ENCODE peak calls at places on chromosomes 5 and 9, in seven cellular contexts. One of them, this sample, is unnamed.
A peak's percentile ranks its signal among the peaks of the same experiment; 100 is the strongest.

GRCh38 chr5:106397700-106398099 is 1273.0 kb downstream of the EFNA5 start:
- DNase-seq in H4: peak; percentile 69
- DNase-seq in Ammon's horn: no peak
- DNase-seq in effector memory CD4-positive, alpha-beta T cell: no peak
- DNase-seq in suprapubic skin: no peak
- DNase-seq in cerebellum: no peak
- DNase-seq in COLO829: peak; percentile 40
- DNase-seq in this sample: peak; percentile 100

GRCh38 chr5:76787237-76787636 is 31.6 kb upstream of the F2RL1 start:
- DNase-seq in suprapubic skin: no peak
- DNase-seq in effector memory CD4-positive, alpha-beta T cell: no peak
- DNase-seq in COLO829: no peak
- DNase-seq in Ammon's horn: no peak
- DNase-seq in H4: peak; percentile 57
- DNase-seq in cerebellum: no peak
- DNase-seq in this sample: no peak

GRCh38 chr5:60183881-60184280 is 290.4 kb upstream of the PDE4D start:
- DNase-seq in cerebellum: no peak
- DNase-seq in Ammon's horn: no peak
- DNase-seq in H4: no peak
- DNase-seq in effector memory CD4-positive, alpha-beta T cell: no peak
- DNase-seq in suprapubic skin: no peak
- DNase-seq in COLO829: no peak
- DNase-seq in this sample: no peak

GRCh38 chr9:133453651-133454050 is 6.1 kb upstream of the CACFD1 start:
- DNase-seq in H4: no peak
- DNase-seq in COLO829: no peak
- DNase-seq in suprapubic skin: no peak
- DNase-seq in effector memory CD4-positive, alpha-beta T cell: no peak
- DNase-seq in Ammon's horn: peak; percentile 46
- DNase-seq in cerebellum: no peak
- DNase-seq in this sample: no peak

GRCh38 chr5:123178693-123179092 is 89.7 kb downstream of the PRDM6 start:
- DNase-seq in COLO829: no peak
- DNase-seq in cerebellum: no peak
- DNase-seq in effector memory CD4-positive, alpha-beta T cell: no peak
- DNase-seq in Ammon's horn: no peak
- DNase-seq in suprapubic skin: no peak
- DNase-seq in H4: no peak
- DNase-seq in this sample: no peak

GRCh38 chr5:138495351-138495750 is 30.1 kb downstream of the EGR1 start:
- DNase-seq in effector memory CD4-positive, alpha-beta T cell: no peak
- DNase-seq in H4: no peak
- DNase-seq in cerebellum: no peak
- DNase-seq in COLO829: no peak
- DNase-seq in Ammon's horn: no peak
- DNase-seq in suprapubic skin: no peak
- DNase-seq in this sample: no peak

GRCh38 chr9:33331411-33331891 is 41.1 kb downstream of the NFX1 start:
- DNase-seq in cerebellum: no peak
- DNase-seq in suprapubic skin: no peak
- DNase-seq in Ammon's horn: peak; percentile 25
- DNase-seq in H4: no peak
- DNase-seq in effector memory CD4-positive, alpha-beta T cell: no peak
- DNase-seq in COLO829: no peak
- DNase-seq in this sample: no peak

GRCh38 chr5:14019768-14020167 is 75.3 kb upstream of the DNAH5 start:
- DNase-seq in suprapubic skin: no peak
- DNase-seq in cerebellum: no peak
- DNase-seq in COLO829: no peak
- DNase-seq in effector memory CD4-positive, alpha-beta T cell: no peak
- DNase-seq in Ammon's horn: no peak
- DNase-seq in H4: no peak
- DNase-seq in this sample: no peak

GRCh38 chr9:2637390-2637789 is 15.8 kb downstream of the VLDLR start:
- DNase-seq in cerebellum: no peak
- DNase-seq in effector memory CD4-positive, alpha-beta T cell: no peak
- DNase-seq in Ammon's horn: no peak
- DNase-seq in COLO829: no peak
- DNase-seq in H4: no peak
- DNase-seq in suprapubic skin: no peak
- DNase-seq in this sample: no peak

GRCh38 chr5:458547-459353 is 15.8 kb downstream of the EXOC3 start:
- DNase-seq in Ammon's horn: no peak
- DNase-seq in suprapubic skin: peak; percentile 77
- DNase-seq in cerebellum: no peak
- DNase-seq in H4: no peak
- DNase-seq in effector memory CD4-positive, alpha-beta T cell: no peak
- DNase-seq in COLO829: no peak
- DNase-seq in this sample: peak; percentile 43

GRCh38 chr5:87151547-87151946 is 116.1 kb upstream of the RASA1 start:
- DNase-seq in Ammon's horn: no peak
- DNase-seq in suprapubic skin: no peak
- DNase-seq in effector memory CD4-positive, alpha-beta T cell: no peak
- DNase-seq in cerebellum: no peak
- DNase-seq in COLO829: no peak
- DNase-seq in H4: peak; percentile 82
- DNase-seq in this sample: no peak

GRCh38 chr9:91197232-91198181 is 164.2 kb downstream of the AUH start:
- DNase-seq in suprapubic skin: peak; percentile 86
- DNase-seq in COLO829: peak; percentile 98
- DNase-seq in effector memory CD4-positive, alpha-beta T cell: no peak
- DNase-seq in Ammon's horn: peak; percentile 78
- DNase-seq in H4: peak; percentile 87
- DNase-seq in cerebellum: no peak
- DNase-seq in this sample: peak; percentile 99

GRCh38 chr5:61631438-61631941 is 299.4 kb downstream of the ZSWIM6 start:
- DNase-seq in cerebellum: peak; percentile 62
- DNase-seq in suprapubic skin: no peak
- DNase-seq in Ammon's horn: peak; percentile 93
- DNase-seq in COLO829: peak; percentile 73
- DNase-seq in effector memory CD4-positive, alpha-beta T cell: no peak
- DNase-seq in H4: no peak
- DNase-seq in this sample: peak; percentile 99

GRCh38 chr5:127294829-127295228 is 4.2 kb downstream of the MEGF10 start:
- DNase-seq in COLO829: no peak
- DNase-seq in cerebellum: no peak
- DNase-seq in H4: no peak
- DNase-seq in effector memory CD4-positive, alpha-beta T cell: no peak
- DNase-seq in suprapubic skin: no peak
- DNase-seq in Ammon's horn: no peak
- DNase-seq in this sample: no peak

GRCh38 chr5:56011835-56012234 is 17.1 kb upstream of the IL6ST start:
- DNase-seq in effector memory CD4-positive, alpha-beta T cell: no peak
- DNase-seq in Ammon's horn: no peak
- DNase-seq in suprapubic skin: no peak
- DNase-seq in COLO829: no peak
- DNase-seq in H4: peak; percentile 51
- DNase-seq in cerebellum: no peak
- DNase-seq in this sample: no peak

GRCh38 chr5:73201547-73202513 is 28.8 kb downstream of the TMEM174 start:
- DNase-seq in H4: peak; percentile 71
- DNase-seq in suprapubic skin: peak; percentile 83
- DNase-seq in COLO829: peak; percentile 73
- DNase-seq in cerebellum: no peak
- DNase-seq in Ammon's horn: peak; percentile 41
- DNase-seq in effector memory CD4-positive, alpha-beta T cell: peak; percentile 30
- DNase-seq in this sample: peak; percentile 85

This sample was measured in SK-MEL-5.